ENCODE peak calls at places on chromosomes 12 and 14, in nine cellular contexts. L, M, R, N, Z, J, Q, S and O are unnamed samples.

GRCh38 chr14:55957950-55958349 is 160.3 kb upstream of the PELI2 start:
- DNase-seq in L (no peak), M (no peak), R (no peak), N (no peak), Z (no peak), J (no peak), Q (no peak), S (no peak), O (no peak)

GRCh38 chr12:69779928-69780327 is 41.3 kb downstream of the RAB3IP start:
- DNase-seq in L (no peak), M (no peak), R (no peak), N (peak), Z (peak), J (peak), Q (no peak), S (no peak), O (peak)

GRCh38 chr14:75727124-75727523 is 66.1 kb downstream of the TTLL5 start:
- DNase-seq in L (no peak), M (no peak), R (no peak), N (no peak), Z (no peak), J (no peak), Q (no peak), S (no peak), O (no peak)

GRCh38 chr14:34297786-34298520 is 164.1 kb downstream of the SPTSSA start:
- DNase-seq in L (peak), M (no peak), R (no peak), N (no peak), Z (no peak), J (no peak), Q (no peak), S (no peak), O (no peak)

GRCh38 chr12:48165089-48166031 is 8.0 kb upstream of the ASB8 start:
- DNase-seq in L (peak), M (peak), R (no peak), N (peak), Z (peak), J (peak), Q (peak), S (no peak), O (no peak)

GRCh38 chr12:47785036-47785886 is 12.2 kb downstream of the SLC48A1 start:
- DNase-seq in L (no peak), M (no peak), R (no peak), N (no peak), Z (no peak), J (no peak), Q (no peak), S (peak), O (no peak)

GRCh38 chr14:77314043-77314442 is 6.6 kb downstream of the POMT2 start:
- DNase-seq in L (no peak), M (no peak), R (peak), N (peak), Z (peak), J (peak), Q (no peak), S (no peak), O (no peak)

GRCh38 chr12:118302053-118302452 is 70.7 kb downstream of the TAOK3 start:
- DNase-seq in L (peak), M (no peak), R (no peak), N (peak), Z (peak), J (peak), Q (no peak), S (no peak), O (no peak)

GRCh38 chr14:102883028-102883953 is 39.2 kb upstream of the AMN start:
- DNase-seq in L (no peak), M (no peak), R (no peak), N (no peak), Z (no peak), J (no peak), Q (no peak), S (no peak), O (no peak)

GRCh38 chr12:88703790-88704189 is 123.5 kb upstream of the KITLG start:
- DNase-seq in L (no peak), M (no peak), R (no peak), N (peak), Z (peak), J (peak), Q (no peak), S (no peak), O (no peak)

GRCh38 chr12:48300774-48301173 is 49.9 kb downstream of the ZNF641 start:
- DNase-seq in L (no peak), M (no peak), R (no peak), N (no peak), Z (no peak), J (no peak), Q (no peak), S (no peak), O (no peak)

GRCh38 chr12:126588586-126589249 is 1523.5 kb downstream of the AACS start:
- DNase-seq in L (peak), M (no peak), R (peak), N (peak), Z (no peak), J (no peak), Q (no peak), S (no peak), O (no peak)

GRCh38 chr14:105383083-105383730 is 15.1 kb upstream of the TEX22 start:
- DNase-seq in L (no peak), M (no peak), R (no peak), N (no peak), Z (no peak), J (no peak), Q (no peak), S (no peak), O (no peak)

GRCh38 chr14:21039585-21040369 is 2.4 kb upstream of the RNASE7 start:
- DNase-seq in L (peak), M (peak), R (no peak), N (peak), Z (peak), J (peak), Q (peak), S (no peak), O (no peak)

GRCh38 chr12:61490732-61491498 is 769.3 kb upstream of the USP15 start:
- DNase-seq in L (no peak), M (no peak), R (no peak), N (peak), Z (no peak), J (no peak), Q (no peak), S (no peak), O (no peak)

GRCh38 chr12:61487728-61488127 is 772.5 kb upstream of the USP15 start:
- DNase-seq in L (no peak), M (no peak), R (no peak), N (no peak), Z (no peak), J (no peak), Q (no peak), S (no peak), O (no peak)
- TF ChIP-seq CTCF in L (no peak), M (no peak), R (no peak), N (no peak), Z (no peak), J (no peak), Q (no peak), S (no peak), O (no peak)

GRCh38 chr12:108967869-108968540 is 52.9 kb downstream of the SVOP start:
- DNase-seq in L (no peak), M (no peak), R (no peak), N (no peak), Z (peak), J (no peak), Q (no peak), S (no peak), O (no peak)
- TF ChIP-seq CTCF in L (peak), M (peak), R (peak), N (peak), Z (peak), J (peak), Q (peak), S (peak), O (peak)

GRCh38 chr14:104226421-104227385 is 88.3 kb downstream of the KIF26A start:
- DNase-seq in L (no peak), M (no peak), R (no peak), N (no peak), Z (no peak), J (no peak), Q (no peak), S (peak), O (peak)

GRCh38 chr14:104223810-104224515 is 85.6 kb downstream of the KIF26A start:
- DNase-seq in L (no peak), M (no peak), R (no peak), N (no peak), Z (no peak), J (no peak), Q (no peak), S (peak), O (peak)

GRCh38 chr14:104222396-104223036 is 84.1 kb downstream of the KIF26A start:
- DNase-seq in L (no peak), M (no peak), R (no peak), N (no peak), Z (no peak), J (no peak), Q (no peak), S (peak), O (peak)

GRCh38 chr14:104223101-104223809 is 84.9 kb downstream of the KIF26A start:
- DNase-seq in L (no peak), M (peak), R (no peak), N (no peak), Z (peak), J (no peak), Q (peak), S (peak), O (peak)

DNA sequence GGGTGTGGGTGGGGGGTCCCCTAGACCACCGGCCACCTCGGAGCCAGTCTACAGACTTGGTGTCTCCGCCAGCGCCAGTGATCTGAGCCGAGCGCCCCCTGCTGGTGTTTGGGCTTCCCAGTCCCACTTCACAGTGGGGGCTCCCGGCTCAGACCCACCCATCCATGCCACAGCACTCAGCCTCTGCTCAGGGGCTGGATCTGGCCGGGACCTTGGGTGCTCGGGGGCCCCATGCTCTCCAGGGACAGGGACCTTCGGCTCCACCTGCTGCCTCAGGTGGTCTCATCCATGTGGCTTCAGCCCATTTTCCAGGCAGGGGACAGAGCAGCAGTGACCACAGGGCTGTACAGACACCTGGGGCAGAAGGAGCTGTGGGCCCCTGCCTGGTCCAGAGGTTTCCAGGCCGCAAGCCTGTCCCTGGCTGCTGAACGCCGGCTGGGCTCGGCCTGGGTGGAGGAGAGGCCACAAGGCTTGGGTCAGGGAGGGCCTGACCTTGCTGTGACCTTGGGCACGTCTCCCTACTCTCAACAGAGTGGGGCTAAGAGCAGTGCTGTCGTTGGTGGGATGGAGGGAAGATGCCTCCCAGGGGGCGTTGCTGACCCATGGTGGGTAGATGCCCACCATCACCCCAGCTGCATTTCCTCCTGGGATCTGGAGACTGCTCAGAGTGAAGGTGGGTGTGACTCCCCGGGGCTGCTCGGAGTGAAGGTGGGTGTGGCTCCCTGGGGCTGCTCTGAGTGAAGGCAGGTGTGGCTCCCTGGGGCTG is 86.3 kb downstream of the KIF26A start:
- DNase-seq in L (no peak), M (no peak), R (no peak), N (no peak), Z (no peak), J (no peak), Q (no peak), S (peak), O (peak)
- TF ChIP-seq CTCF in L (no peak), M (peak), R (peak), N (peak), Z (peak), J (peak), Q (peak), S (peak), O (peak)

GRCh38 chr12:98371419-98371818 is 144.0 kb upstream of the TMPO start:
- DNase-seq in L (no peak), M (no peak), R (no peak), N (peak), Z (peak), J (peak), Q (no peak), S (no peak), O (no peak)

GRCh38 chr12:98370976-98371375 is 144.4 kb upstream of the TMPO start:
- DNase-seq in L (no peak), M (no peak), R (no peak), N (no peak), Z (no peak), J (no peak), Q (no peak), S (no peak), O (no peak)

GRCh38 chr12:98372340-98373018 is 142.9 kb upstream of the TMPO start:
- DNase-seq in L (no peak), M (no peak), R (no peak), N (peak), Z (no peak), J (no peak), Q (no peak), S (no peak), O (no peak)

GRCh38 chr12:98373019-98373554 is 142.3 kb upstream of the TMPO start:
- DNase-seq in L (no peak), M (no peak), R (peak), N (peak), Z (peak), J (peak), Q (no peak), S (no peak), O (no peak)

DNA sequence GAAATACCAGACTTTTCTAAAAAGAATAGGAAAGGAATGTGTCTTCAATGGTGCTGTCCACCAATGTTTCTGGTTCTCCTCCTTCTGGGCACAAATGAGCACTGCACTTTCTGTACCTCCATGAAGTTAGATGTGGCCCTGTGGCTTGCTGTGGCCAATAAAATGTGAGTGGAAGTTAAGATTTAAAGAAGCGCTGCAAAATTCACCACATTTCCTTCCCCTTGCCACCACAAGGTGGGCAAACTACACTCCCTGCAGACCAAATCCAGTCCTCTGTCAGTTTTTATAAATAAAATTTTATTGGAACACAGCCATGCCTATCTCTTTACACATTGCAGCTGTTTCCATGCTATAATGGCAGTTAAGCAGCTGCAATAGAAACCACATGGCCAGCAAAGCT is 141.4 kb upstream of the TMPO start:
- DNase-seq in L (no peak), M (no peak), R (no peak), N (peak), Z (peak), J (peak), Q (no peak), S (no peak), O (no peak)
- TF ChIP-seq CTCF in L (peak), M (peak), R (peak), N (peak), Z (peak), J (peak), Q (no peak), S (no peak), O (no peak)

GRCh38 chr12:113152196-113152834 is 2.8 kb downstream of the CFAP73 start:
- DNase-seq in L (no peak), M (no peak), R (no peak), N (no peak), Z (no peak), J (no peak), Q (no peak), S (no peak), O (no peak)

GRCh38 chr12:113151655-113152054 is 2.1 kb downstream of the CFAP73 start:
- DNase-seq in L (no peak), M (no peak), R (no peak), N (no peak), Z (no peak), J (no peak), Q (no peak), S (peak), O (no peak)

GRCh38 chr12:113154351-113154973 is 4.9 kb downstream of the CFAP73 start:
- DNase-seq in L (peak), M (no peak), R (no peak), N (no peak), Z (peak), J (peak), Q (peak), S (peak), O (peak)

GRCh38 chr12:113155060-113155459 is 5.5 kb downstream of the CFAP73 start:
- DNase-seq in L (no peak), M (no peak), R (no peak), N (no peak), Z (no peak), J (no peak), Q (no peak), S (no peak), O (no peak)

DNA sequence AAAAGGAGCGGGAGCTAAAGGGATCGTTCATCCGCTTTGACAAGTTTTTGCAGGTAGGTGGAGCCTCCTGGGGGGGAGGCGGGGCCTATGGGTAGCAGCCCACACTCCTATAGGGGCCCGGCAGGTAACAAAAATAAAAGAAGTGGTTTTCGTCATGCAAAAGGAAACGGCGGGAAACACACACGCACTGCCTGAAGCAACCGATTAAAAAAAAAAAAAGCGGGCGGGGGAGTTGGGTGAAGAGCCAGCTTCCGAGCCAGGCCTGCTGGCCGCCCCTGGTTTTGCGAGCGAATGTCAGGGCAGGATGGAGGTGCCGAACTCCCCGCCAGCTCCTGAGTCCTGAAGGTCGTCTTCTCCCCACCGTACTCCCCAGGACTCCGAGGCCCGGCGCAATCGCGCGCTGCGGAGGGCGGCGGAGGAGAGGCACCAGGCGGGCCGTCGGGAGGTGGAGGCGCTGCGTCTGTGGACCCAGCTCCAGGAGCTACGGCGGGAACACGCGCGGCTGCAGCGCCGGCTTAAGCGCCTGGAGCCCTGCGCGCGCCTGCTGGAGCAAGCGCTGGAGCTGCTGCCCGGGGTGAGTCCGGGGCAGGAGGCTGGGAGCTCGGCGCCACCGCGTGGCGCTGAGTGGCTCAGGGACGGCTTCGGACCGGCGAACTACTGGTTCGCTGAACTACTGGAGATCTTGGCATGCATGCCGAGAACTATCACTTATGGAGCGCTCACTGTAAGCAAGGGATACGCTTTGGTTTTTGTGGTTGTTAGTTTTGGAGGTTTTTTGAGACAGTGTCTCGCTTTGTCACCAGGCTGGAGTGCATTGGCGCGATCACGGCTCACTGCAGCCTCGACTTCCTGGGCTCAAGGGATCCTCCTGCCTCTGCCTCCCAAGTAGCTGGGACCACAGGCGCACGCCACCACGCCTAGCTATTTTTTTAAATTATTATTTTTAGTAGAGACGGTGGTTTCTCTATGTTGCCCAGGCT is 3.6 kb downstream of the CFAP73 start:
- DNase-seq in L (peak), M (peak), R (peak), N (peak), Z (peak), J (peak), Q (peak), S (peak), O (peak)
- TF ChIP-seq CTCF in L (peak), M (peak), R (peak), N (peak), Z (peak), J (peak), Q (peak), S (peak), O (no peak)

GRCh38 chr12:977163-977562 is 13.9 kb upstream of the ERC1 start:
- DNase-seq in L (no peak), M (no peak), R (no peak), N (no peak), Z (no peak), J (no peak), Q (no peak), S (no peak), O (no peak)
- TF ChIP-seq CTCF in L (no peak), M (no peak), R (no peak), N (no peak), Z (no peak), J (no peak), Q (no peak), S (no peak), O (no peak)